ENCODE peak calls at places on chromosomes 3 and 15, in nine cellular contexts. S is fibroblast of the aortic adventitia, L is left lung, K is GM20000, A is MM.1S, X is HCT116, M is fibroblast of lung, F is heart right ventricle, V is heart left ventricle. I is an unnamed sample.

GRCh38 chr3:11240496-11240895 is 31.7 kb upstream of the ATG7 start:
- DNase-seq in S (no peak), L (no peak), K (no peak), A (no peak), X (no peak), M (peak; percentile 37), F (no peak), V (no peak), I (no peak)

GRCh38 chr3:14303336-14304100 is 98.9 kb upstream of the SLC6A6 start:
- DNase-seq in S (no peak), L (no peak), K (no peak), A (no peak), X (no peak), M (no peak), F (no peak), V (no peak), I (no peak)

GRCh38 chr3:24520941-24521305 is 26.3 kb upstream of the THRB start:
- DNase-seq in S (no peak), L (no peak), K (no peak), A (no peak), X (no peak), M (no peak), F (no peak), V (no peak), I (no peak)

GRCh38 chr3:112594856-112595255 is 33.0 kb downstream of the SLC35A5 start:
- DNase-seq in S (peak; percentile 60), L (no peak), K (no peak), A (no peak), X (no peak), M (no peak), F (no peak), V (no peak), I (no peak)

GRCh38 chr3:162936706-162937105 is 1440.1 kb downstream of the OTOL1 start:
- DNase-seq in S (no peak), L (no peak), K (no peak), A (no peak), X (no peak), M (no peak), F (no peak), V (no peak), I (no peak)

GRCh38 chr3:152193673-152194267 is 75.0 kb upstream of the MBNL1 start:
- DNase-seq in S (no peak), L (no peak), K (no peak), A (peak; percentile 78), X (no peak), M (no peak), F (no peak), V (no peak), I (no peak)

GRCh38 chr3:46677096-46677702 is 16.3 kb downstream of the ALS2CL start:
- DNase-seq in S (no peak), L (peak; percentile 79), K (no peak), A (no peak), X (no peak), M (peak; percentile 21), F (peak; percentile 78), V (peak; percentile 80), I (no peak)

GRCh38 chr3:51156147-51156546 is 228.9 kb upstream of the MANF start:
- DNase-seq in S (no peak), L (no peak), K (no peak), A (no peak), X (no peak), M (no peak), F (no peak), V (no peak), I (no peak)

GRCh38 chr15:89409993-89410767 is 75.6 kb upstream of the POLG start:
- DNase-seq in S (no peak), L (no peak), K (no peak), A (no peak), X (no peak), M (no peak), F (no peak), V (no peak), I (no peak)

GRCh38 chr3:177835917-177836316 is 638.6 kb upstream of the TBL1XR1 start:
- DNase-seq in S (peak; percentile 98), L (no peak), K (no peak), A (no peak), X (no peak), M (peak; percentile 99), F (no peak), V (no peak), I (no peak)

GRCh38 chr3:185153170-185153733 is 392 bp upstream of the C3orf70 start:
- DNase-seq in S (no peak), L (peak; percentile 67), K (peak; percentile 62), A (no peak), X (no peak), M (no peak), F (peak; percentile 17), V (peak; percentile 34), I (no peak)

GRCh38 chr3:50971487-50971924 is 296.8 kb downstream of the DOCK3 start:
- DNase-seq in S (peak; percentile 51), L (no peak), K (peak; percentile 71), A (peak; percentile 87), X (peak; percentile 73), M (peak; percentile 38), F (no peak), V (no peak), I (peak; percentile 44)

GRCh38 chr15:59315914-59316428 is 56.7 kb downstream of the MYO1E start:
- DNase-seq in S (peak; percentile 82), L (no peak), K (no peak), A (no peak), X (no peak), M (peak; percentile 96), F (no peak), V (no peak), I (no peak)

GRCh38 chr3:35965908-35966307 is 326.6 kb downstream of the ARPP21 start:
- DNase-seq in S (peak; percentile 81), L (no peak), K (peak; percentile 5), A (peak; percentile 36), X (no peak), M (peak; percentile 44), F (no peak), V (no peak), I (no peak)

GRCh38 chr3:20280257-20280656 is 94.3 kb upstream of the SGO1 start:
- DNase-seq in S (no peak), L (no peak), K (no peak), A (no peak), X (no peak), M (no peak), F (no peak), V (no peak), I (no peak)

DNA sequence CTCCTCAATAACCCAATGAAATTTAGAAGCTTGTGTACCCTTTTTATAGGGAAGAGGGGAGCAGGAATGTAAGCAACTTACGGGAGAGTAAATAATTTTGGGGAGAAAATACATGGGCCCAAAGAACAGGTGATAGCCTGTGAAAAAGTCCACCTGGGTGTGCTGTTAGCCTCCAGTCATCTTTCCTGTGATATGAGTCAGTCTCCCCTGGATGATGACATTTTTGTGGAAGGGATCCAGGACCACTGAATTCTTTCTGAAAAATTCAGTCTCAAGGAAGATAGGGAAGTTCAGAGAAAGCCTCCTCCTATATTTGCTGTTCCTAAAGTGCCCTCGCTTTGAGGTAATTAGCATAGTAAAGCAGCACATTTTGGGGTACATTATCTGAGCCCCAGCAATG is 149.8 kb downstream of the SQOR start:
- DNase-seq in S (no peak), L (no peak), K (no peak), A (no peak), X (no peak), M (no peak), F (no peak), V (no peak), I (no peak)
- TF ChIP-seq CTCF in S (no peak), L (no peak), K (no peak), A (no peak), X (no peak), M (no peak), F (no peak), V (no peak), I (no peak)

DNA sequence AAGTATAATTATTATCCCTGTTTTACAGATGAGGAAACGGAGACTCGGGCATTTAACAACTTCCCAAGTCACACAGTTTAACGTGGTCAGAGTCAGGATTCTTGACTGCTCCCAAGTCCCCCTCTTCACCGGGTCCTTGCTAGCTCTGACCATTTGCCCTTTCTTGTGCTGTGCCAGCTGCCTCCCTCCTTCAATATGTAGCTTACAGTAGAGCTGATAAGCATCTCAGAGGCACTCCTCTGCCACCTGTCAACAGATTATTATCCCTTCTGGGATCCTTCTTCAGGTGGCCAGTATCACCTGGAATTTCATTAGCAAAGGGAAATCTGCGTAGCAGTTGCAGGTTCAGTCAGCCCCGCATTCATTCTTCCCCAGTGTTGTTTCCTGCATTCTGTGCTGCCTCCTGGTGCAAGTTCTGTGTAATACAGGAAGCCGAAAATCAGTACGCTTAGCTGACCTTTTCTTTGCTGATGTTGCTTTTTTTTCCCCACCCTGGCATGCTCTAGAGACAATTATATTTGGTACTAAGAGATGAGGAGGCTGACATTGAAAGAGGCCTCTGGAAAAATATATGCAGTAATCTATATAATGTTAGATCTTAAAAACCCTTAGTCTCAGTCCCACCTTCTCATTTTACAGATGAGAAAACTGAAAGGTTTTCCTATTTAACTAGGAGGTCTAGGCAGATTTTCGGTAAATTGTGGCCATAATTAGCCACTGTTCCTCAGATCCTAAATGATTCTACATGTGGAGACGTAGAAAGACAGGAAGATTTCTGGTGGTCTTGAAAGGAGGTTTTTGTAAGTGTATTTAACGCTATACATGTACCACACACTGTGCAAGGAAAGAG is 24.8 kb downstream of the TMOD2 start:
- DNase-seq in S (peak; percentile 57), L (no peak), K (peak; percentile 58), A (peak; percentile 33), X (peak; percentile 41), M (peak; percentile 30), F (no peak), V (no peak), I (peak; percentile 25)
- TF ChIP-seq CTCF in S (peak; percentile 82), L (peak; percentile 70), K (peak; percentile 65), A (peak; percentile 63), X (peak; percentile 78), M (peak; percentile 86), F (peak; percentile 77), V (peak; percentile 69), I (peak; percentile 66)

GRCh38 chr15:65980824-65981456 is 111.6 kb downstream of the RAB11A start:
- DNase-seq in S (peak; percentile 78), L (no peak), K (peak; percentile 68), A (peak; percentile 19), X (peak; percentile 56), M (peak; percentile 79), F (peak; percentile 45), V (peak; percentile 43), I (no peak)
- TF ChIP-seq CTCF in S (peak; percentile 87), L (peak; percentile 60), K (peak; percentile 33), A (peak; percentile 58), X (peak; percentile 84), M (peak; percentile 72), F (peak; percentile 74), V (peak; percentile 50), I (peak; percentile 13)

DNA sequence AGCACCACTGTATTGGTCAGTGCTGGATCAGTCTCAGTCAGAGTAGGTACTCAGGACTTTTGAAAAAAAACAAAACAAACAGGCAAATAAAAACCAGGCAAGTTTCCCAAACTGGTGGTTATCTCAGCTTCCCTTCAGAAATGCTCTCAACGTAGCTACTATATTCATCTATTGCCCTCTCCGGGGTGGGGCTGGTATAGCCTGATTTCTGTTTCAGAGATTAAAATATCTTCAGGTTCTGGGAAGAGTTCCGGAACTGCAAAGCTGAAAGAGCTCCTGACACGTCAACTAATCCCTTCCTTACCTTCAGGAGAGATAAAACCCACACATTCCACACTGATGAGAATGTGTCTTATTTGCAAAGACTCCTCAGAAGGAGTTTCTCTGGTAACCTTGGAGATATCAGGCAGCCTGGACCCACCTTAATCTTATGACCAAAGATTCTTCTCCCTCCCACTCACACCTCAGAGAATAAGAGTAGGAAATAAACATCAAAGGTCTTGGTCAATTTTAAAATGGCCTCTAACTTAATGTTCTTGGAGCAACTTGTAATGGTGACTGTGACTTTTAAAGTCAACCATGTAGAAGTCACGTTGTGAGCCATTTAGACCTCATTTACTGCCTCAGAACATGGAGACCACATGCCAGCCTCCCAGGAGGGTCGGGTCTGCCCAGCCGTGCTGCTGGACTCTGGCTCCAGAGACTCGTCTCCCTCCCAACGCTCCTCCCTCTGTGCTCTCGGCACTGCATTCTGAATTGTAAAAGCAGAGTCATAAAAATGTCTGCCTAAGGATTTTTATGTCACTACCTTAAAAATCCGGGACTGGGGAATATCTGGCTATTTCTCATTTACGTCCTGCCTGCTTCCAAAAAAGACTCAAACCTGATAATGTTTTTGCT is 53.8 kb downstream of the CDCP1 start:
- DNase-seq in S (peak; percentile 75), L (no peak), K (no peak), A (no peak), X (peak; percentile 52), M (peak; percentile 94), F (no peak), V (no peak), I (no peak)
- TF ChIP-seq CTCF in S (peak; percentile 12), L (no peak), K (no peak), A (no peak), X (no peak), M (no peak), F (no peak), V (no peak), I (no peak)

I was measured in natural killer cell.